ENCODE peak calls at places on chromosomes 2 and 18, in six cellular contexts. H is neuronal stem cell, I is IMR-90, Y is MM.1S, M is GM23248, N is hepatocyte. K is an unnamed sample. For H3K4me1, the result is how much of the 10 kb centered on the place peaks cover.

GRCh38 chr2:68837164-68837860 is 33.9 kb downstream of the BMP10 start:
- DNase-seq in N (peak), I (peak), H (peak), Y (peak), M (peak), K (peak)

GRCh38 chr2:168811670-168812069 is 9.2 kb downstream of the NOSTRIN start:
- DNase-seq in I (no peak), N (peak), H (no peak), M (no peak), Y (no peak), K (no peak)

GRCh38 chr18:73696171-73696570 is 451.5 kb downstream of the FBXO15 start:
- DNase-seq in Y (no peak), I (no peak), H (no peak), M (no peak), N (no peak), K (no peak)

GRCh38 chr2:241408849-241409248 is 52.8 kb downstream of the FARP2 start:
- DNase-seq in M (no peak), Y (no peak), I (no peak), N (no peak), H (no peak), K (no peak)

GRCh38 chr2:157333304-157334047 is 7.9 kb upstream of the ERMN start:
- DNase-seq in I (no peak), N (no peak), H (no peak), M (no peak), Y (no peak), K (no peak)

GRCh38 chr2:54724560-54725342 is 1.3 kb downstream of the EML6 start:
- DNase-seq in I (no peak), N (peak), H (peak), M (peak), Y (peak), K (peak)

GRCh38 chr18:25136416-25137132 is 215.4 kb downstream of the ZNF521 start:
- DNase-seq in Y (no peak), N (peak), H (no peak), M (peak), I (no peak), K (peak)

GRCh38 chr18:79405019-79405780 is 9.5 kb downstream of the NFATC1 start:
- DNase-seq in H (no peak), N (no peak), Y (no peak), M (no peak), I (no peak), K (no peak)

GRCh38 chr2:207807516-207807915 is 37.8 kb upstream of the FZD5 start:
- DNase-seq in H (no peak), N (no peak), Y (no peak), I (no peak), M (no peak), K (no peak)

GRCh38 chr18:34626404-34627137 is 83.5 kb upstream of the DTNA start:
- DNase-seq in Y (no peak), N (no peak), I (peak), H (no peak), M (no peak), K (peak)

GRCh38 chr2:168044579-168044978 is 202.8 kb downstream of the STK39 start:
- DNase-seq in I (no peak), M (no peak), H (no peak), Y (no peak), N (no peak), K (no peak)

GRCh38 chr2:105625632-105626031 is 119.1 kb upstream of the NCK2 start:
- DNase-seq in M (no peak), I (no peak), N (no peak), H (no peak), Y (no peak), K (no peak)

GRCh38 chr2:120551540-120551939 is 184.1 kb upstream of the GLI2 start:
- DNase-seq in I (peak), Y (no peak), N (no peak), M (no peak), H (no peak), K (no peak)

GRCh38 chr2:198242093-198242492 is 437.7 kb downstream of the PLCL1 start:
- DNase-seq in Y (no peak), H (no peak), N (no peak), M (no peak), I (no peak), K (no peak)

GRCh38 chr18:77061946-77062517 is 70.6 kb downstream of the MBP start:
- DNase-seq in H (no peak), I (no peak), N (no peak), M (no peak), Y (peak), K (no peak)

GRCh38 chr18:24731158-24731557 is 270.7 kb downstream of the HRH4 start:
- DNase-seq in H (no peak), Y (no peak), M (peak), N (no peak), I (no peak), K (peak)

GRCh38 chr2:55718165-55719008 is 24.7 kb upstream of the PNPT1 start:
- DNase-seq in Y (peak), H (peak), N (peak), I (peak), M (peak), K (peak)

GRCh38 chr2:38122344-38122743 is 46.4 kb upstream of the CYP1B1 start:
- DNase-seq in N (no peak), H (no peak), I (no peak), Y (no peak), M (peak), K (no peak)

GRCh38 chr2:176755537-176756135 is 457.0 kb upstream of the HNRNPA3 start:
- DNase-seq in M (no peak), Y (no peak), I (no peak), N (no peak), H (no peak), K (no peak)

GRCh38 chr2:73928995-73929394 is 2.3 kb downstream of the DGUOK start:
- DNase-seq in N (no peak), M (no peak), H (no peak), I (no peak), Y (no peak), K (no peak)

GRCh38 chr2:207746131-207746530 is 23.6 kb downstream of the FZD5 start:
- DNase-seq in M (peak), I (peak), Y (peak), N (peak), H (peak), K (peak)

GRCh38 chr2:230583593-230583992 is 129.0 kb upstream of the CAB39 start:
- DNase-seq in M (no peak), I (no peak), N (no peak), H (no peak), Y (no peak), K (peak)

GRCh38 chr2:230578106-230578505 is 134.5 kb upstream of the CAB39 start:
- DNase-seq in I (no peak), H (no peak), M (no peak), N (no peak), Y (no peak), K (no peak)

GRCh38 chr2:230586328-230586982 is 126.2 kb upstream of the CAB39 start:
- DNase-seq in I (peak), Y (no peak), H (no peak), N (no peak), M (no peak), K (no peak)

GRCh38 chr2:230582851-230583283 is 129.8 kb upstream of the CAB39 start:
- DNase-seq in I (peak), N (no peak), Y (no peak), H (no peak), M (no peak), K (peak)
- H2AFZ ChIP-seq in I (no peak), N (no peak), Y (no peak), H (no peak), M (no peak), K (no peak)

DNA sequence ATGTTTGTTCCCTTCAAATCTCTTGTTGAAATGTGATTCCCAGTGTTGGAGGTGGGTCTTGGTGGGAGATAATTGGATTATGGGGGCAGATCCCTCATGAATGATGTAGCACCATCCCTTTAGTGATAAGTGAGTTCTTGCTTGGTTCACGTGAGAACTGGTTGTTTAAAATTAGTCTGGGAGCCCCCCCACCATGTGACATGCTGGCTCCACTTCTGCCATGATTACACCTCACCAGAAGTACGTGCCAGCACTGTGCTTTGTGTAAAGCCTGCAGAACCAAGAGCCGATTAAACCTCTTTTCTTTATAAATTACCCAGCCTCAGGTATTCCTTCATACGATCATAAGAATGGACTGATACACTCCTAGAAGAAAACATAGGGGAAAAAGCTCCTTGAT is 10.1 kb downstream of the ABI2 start:
- DNase-seq in H (no peak), M (no peak), I (no peak), N (no peak), Y (no peak), K (no peak)
- H3K4me1 ChIP-seq in H (under half), M (under half), I (under half), N (under half), Y (under half), K (under half)

GRCh38 chr18:26210147-26210546 is 16.1 kb upstream of the TAF4B start:
- DNase-seq in H (no peak), M (no peak), N (no peak), I (no peak), Y (no peak), K (no peak)

DNA sequence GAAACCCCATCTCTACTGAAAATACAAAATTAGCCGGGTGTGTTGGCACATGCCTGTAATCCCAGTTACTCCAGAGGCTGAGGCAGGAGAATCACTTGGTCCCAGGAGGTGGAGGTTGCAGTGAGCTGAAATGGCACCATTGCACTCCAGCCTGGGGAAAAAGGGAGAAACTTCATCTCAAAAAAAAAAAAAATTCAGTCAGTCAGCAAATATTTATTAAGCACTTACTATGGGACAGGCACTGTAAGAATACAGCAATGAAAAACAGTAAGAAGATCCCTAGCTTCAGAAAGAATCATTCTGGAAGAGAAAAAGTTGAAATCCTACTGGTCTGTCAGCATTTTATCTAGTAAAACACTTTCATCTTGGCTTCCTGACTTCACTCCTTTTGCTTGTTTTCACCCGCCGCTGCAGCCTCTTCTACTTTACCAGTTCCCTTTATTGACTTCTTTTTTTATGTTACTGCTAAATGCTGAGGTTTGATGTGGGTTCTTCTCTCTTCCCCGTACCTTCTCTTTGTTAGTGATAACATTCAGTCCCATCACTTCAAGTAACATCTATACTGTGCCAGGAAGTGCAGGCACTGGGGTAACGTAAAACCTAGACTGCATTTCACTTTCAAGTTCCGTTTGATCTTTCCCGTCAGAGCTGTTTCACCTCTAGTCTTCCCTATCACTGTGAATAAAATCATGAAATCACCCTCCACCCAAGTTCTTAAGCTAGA is 10.8 kb upstream of the TAF4B start:
- DNase-seq in M (no peak), Y (peak), I (no peak), N (no peak), H (no peak), K (no peak)
- H2AFZ ChIP-seq in M (no peak), Y (peak), I (no peak), N (no peak), H (no peak), K (no peak)

GRCh38 chr2:9288233-9288632 is 81.6 kb downstream of the ASAP2 start:
- DNase-seq in Y (no peak), I (peak), M (peak), H (no peak), N (no peak), K (peak)

GRCh38 chr2:9287400-9288059 is 80.9 kb downstream of the ASAP2 start:
- DNase-seq in N (peak), M (peak), H (no peak), I (peak), Y (no peak), K (peak)

GRCh38 chr2:9286553-9287399 is 80.2 kb downstream of the ASAP2 start:
- DNase-seq in Y (no peak), H (no peak), N (no peak), M (peak), I (peak), K (peak)

GRCh38 chr2:9291331-9291730 is 84.7 kb downstream of the ASAP2 start:
- DNase-seq in H (no peak), M (no peak), Y (no peak), I (peak), N (no peak), K (no peak)

GRCh38 chr2:9288681-9289338 is 82.2 kb downstream of the ASAP2 start:
- DNase-seq in Y (no peak), H (no peak), N (no peak), M (peak), I (peak), K (peak)
- H3K4me1 ChIP-seq in Y (under half), H (under half), N (under half), M (under half), I (under half), K (half or more)

K was measured in mammary epithelial cell.